ENCODE peak calls at places on chromosomes 12 and 14, in ten cellular contexts. One of them, this sample, is unnamed.

GRCh38 chr14:74302160-74302628 is 540 bp downstream of the ABCD4 start:
- DNase-seq in lower leg skin: no peak
- DNase-seq in astrocyte: peak
- DNase-seq in AG09309: no peak
- DNase-seq in CD8-positive, alpha-beta T cell: peak
- DNase-seq in left lung: no peak
- DNase-seq in HCT116: no peak
- DNase-seq in HepG2: peak
- DNase-seq in fibroblast of lung: peak
- DNase-seq in uterus: no peak
- DNase-seq in this sample: peak

GRCh38 chr12:65828711-65829339 is 4.5 kb downstream of the HMGA2 start:
- DNase-seq in lower leg skin: no peak
- DNase-seq in astrocyte: no peak
- DNase-seq in AG09309: no peak
- DNase-seq in CD8-positive, alpha-beta T cell: no peak
- DNase-seq in left lung: no peak
- DNase-seq in HCT116: no peak
- DNase-seq in HepG2: no peak
- DNase-seq in fibroblast of lung: peak
- DNase-seq in uterus: no peak
- DNase-seq in this sample: no peak

GRCh38 chr14:34256223-34256622 is 205.8 kb downstream of the SPTSSA start:
- DNase-seq in lower leg skin: no peak
- DNase-seq in astrocyte: no peak
- DNase-seq in AG09309: no peak
- DNase-seq in CD8-positive, alpha-beta T cell: no peak
- DNase-seq in left lung: no peak
- DNase-seq in HCT116: no peak
- DNase-seq in HepG2: no peak
- DNase-seq in fibroblast of lung: no peak
- DNase-seq in uterus: no peak
- DNase-seq in this sample: no peak

GRCh38 chr12:64461634-64462414 is 9.9 kb downstream of the TBK1 start:
- DNase-seq in lower leg skin: no peak
- DNase-seq in astrocyte: peak
- DNase-seq in AG09309: peak
- DNase-seq in CD8-positive, alpha-beta T cell: no peak
- DNase-seq in left lung: no peak
- DNase-seq in HCT116: no peak
- DNase-seq in HepG2: peak
- DNase-seq in fibroblast of lung: peak
- DNase-seq in uterus: no peak
- DNase-seq in this sample: peak

GRCh38 chr12:33876618-33877017 is 145.7 kb upstream of the ALG10 start:
- DNase-seq in lower leg skin: no peak
- DNase-seq in astrocyte: no peak
- DNase-seq in AG09309: no peak
- DNase-seq in CD8-positive, alpha-beta T cell: no peak
- DNase-seq in left lung: no peak
- DNase-seq in HCT116: no peak
- DNase-seq in HepG2: no peak
- DNase-seq in fibroblast of lung: no peak
- DNase-seq in uterus: no peak
- DNase-seq in this sample: no peak

GRCh38 chr14:23071244-23071974 is 14.1 kb upstream of the CDH24 start:
- DNase-seq in lower leg skin: peak
- DNase-seq in astrocyte: peak
- DNase-seq in AG09309: peak
- DNase-seq in CD8-positive, alpha-beta T cell: peak
- DNase-seq in left lung: peak
- DNase-seq in HCT116: no peak
- DNase-seq in HepG2: peak
- DNase-seq in fibroblast of lung: peak
- DNase-seq in uterus: peak
- DNase-seq in this sample: peak

GRCh38 chr14:22303589-22304195 is 285.3 kb downstream of the DAD1 start:
- DNase-seq in lower leg skin: no peak
- DNase-seq in astrocyte: no peak
- DNase-seq in AG09309: no peak
- DNase-seq in CD8-positive, alpha-beta T cell: no peak
- DNase-seq in left lung: no peak
- DNase-seq in HCT116: no peak
- DNase-seq in HepG2: no peak
- DNase-seq in fibroblast of lung: peak
- DNase-seq in uterus: no peak
- DNase-seq in this sample: no peak

GRCh38 chr14:22822017-22822618 is 6.9 kb upstream of the SLC7A7 start:
- DNase-seq in lower leg skin: peak
- DNase-seq in astrocyte: no peak
- DNase-seq in AG09309: no peak
- DNase-seq in CD8-positive, alpha-beta T cell: no peak
- DNase-seq in left lung: peak
- DNase-seq in HCT116: no peak
- DNase-seq in HepG2: no peak
- DNase-seq in fibroblast of lung: no peak
- DNase-seq in uterus: peak
- DNase-seq in this sample: no peak

GRCh38 chr12:54166543-54167499 is 22.0 kb downstream of the SMUG1 start:
- DNase-seq in lower leg skin: no peak
- DNase-seq in astrocyte: no peak
- DNase-seq in AG09309: no peak
- DNase-seq in CD8-positive, alpha-beta T cell: no peak
- DNase-seq in left lung: no peak
- DNase-seq in HCT116: no peak
- DNase-seq in HepG2: no peak
- DNase-seq in fibroblast of lung: no peak
- DNase-seq in uterus: no peak
- DNase-seq in this sample: no peak

GRCh38 chr12:109462868-109463692 is 14.0 kb downstream of the KCTD10 start:
- DNase-seq in lower leg skin: peak
- DNase-seq in astrocyte: peak
- DNase-seq in AG09309: peak
- DNase-seq in CD8-positive, alpha-beta T cell: no peak
- DNase-seq in left lung: no peak
- DNase-seq in HCT116: peak
- DNase-seq in HepG2: peak
- DNase-seq in fibroblast of lung: peak
- DNase-seq in uterus: peak
- DNase-seq in this sample: peak

GRCh38 chr12:51076235-51076930 is 7.0 kb downstream of the CSRNP2 start:
- DNase-seq in lower leg skin: no peak
- DNase-seq in astrocyte: no peak
- DNase-seq in AG09309: no peak
- DNase-seq in CD8-positive, alpha-beta T cell: no peak
- DNase-seq in left lung: no peak
- DNase-seq in HCT116: no peak
- DNase-seq in HepG2: no peak
- DNase-seq in fibroblast of lung: no peak
- DNase-seq in uterus: no peak
- DNase-seq in this sample: no peak

DNA sequence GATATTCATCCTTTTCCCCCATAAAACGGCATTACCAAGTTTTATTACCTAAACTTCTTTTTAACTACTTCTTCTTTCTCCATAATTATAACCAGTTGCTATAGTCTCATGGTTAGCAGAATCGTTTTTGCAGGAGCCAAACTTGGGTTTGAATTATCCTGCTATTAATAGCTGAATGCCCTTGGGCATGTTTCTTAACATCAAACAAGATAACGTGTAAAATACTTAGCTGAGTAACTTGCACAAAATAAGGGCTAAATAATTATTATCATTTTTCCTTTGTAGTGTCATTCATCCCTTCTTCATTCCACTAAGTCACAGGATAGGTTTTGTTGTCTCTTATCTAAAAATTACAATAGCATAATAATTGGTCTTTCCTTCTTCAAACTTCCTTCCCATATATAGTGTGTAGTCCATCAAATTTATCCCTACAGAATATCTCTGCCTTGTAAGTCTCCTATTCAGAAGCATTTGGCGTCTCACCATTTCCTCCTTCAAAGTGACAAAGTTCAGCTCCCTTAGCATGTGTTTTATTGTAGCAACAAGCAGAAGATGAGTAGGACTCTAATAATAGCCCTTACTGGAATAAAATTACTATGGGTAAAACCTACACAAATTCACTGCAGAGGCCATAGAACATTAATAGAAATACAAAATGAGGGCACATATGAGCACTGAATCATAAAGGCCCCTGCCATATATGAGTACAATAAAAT is 63.8 kb downstream of the FAR2 start:
- DNase-seq in lower leg skin: no peak
- DNase-seq in astrocyte: no peak
- DNase-seq in AG09309: no peak
- DNase-seq in CD8-positive, alpha-beta T cell: no peak
- DNase-seq in left lung: no peak
- DNase-seq in HCT116: no peak
- DNase-seq in HepG2: no peak
- DNase-seq in fibroblast of lung: no peak
- DNase-seq in uterus: no peak
- DNase-seq in this sample: no peak
- H3K4me3 ChIP-seq in lower leg skin: no peak
- H3K4me3 ChIP-seq in astrocyte: no peak
- H3K4me3 ChIP-seq in AG09309: no peak
- H3K4me3 ChIP-seq in CD8-positive, alpha-beta T cell: no peak
- H3K4me3 ChIP-seq in left lung: no peak
- H3K4me3 ChIP-seq in HCT116: no peak
- H3K4me3 ChIP-seq in HepG2: no peak
- H3K4me3 ChIP-seq in fibroblast of lung: no peak
- H3K4me3 ChIP-seq in uterus: no peak
- H3K4me3 ChIP-seq in this sample: no peak

GRCh38 chr12:120856980-120857379 is 47.2 kb downstream of the SPPL3 start:
- DNase-seq in lower leg skin: no peak
- DNase-seq in astrocyte: no peak
- DNase-seq in AG09309: no peak
- DNase-seq in CD8-positive, alpha-beta T cell: no peak
- DNase-seq in left lung: no peak
- DNase-seq in HCT116: peak
- DNase-seq in HepG2: no peak
- DNase-seq in fibroblast of lung: no peak
- DNase-seq in uterus: no peak
- DNase-seq in this sample: no peak
- TF ChIP-seq CTCF in lower leg skin: no peak
- TF ChIP-seq CTCF in astrocyte: no peak
- TF ChIP-seq CTCF in AG09309: peak
- TF ChIP-seq CTCF in CD8-positive, alpha-beta T cell: no peak
- TF ChIP-seq CTCF in left lung: no peak
- TF ChIP-seq CTCF in HCT116: peak
- TF ChIP-seq CTCF in HepG2: peak
- TF ChIP-seq CTCF in fibroblast of lung: peak
- TF ChIP-seq CTCF in uterus: no peak
- TF ChIP-seq CTCF in this sample: no peak

DNA sequence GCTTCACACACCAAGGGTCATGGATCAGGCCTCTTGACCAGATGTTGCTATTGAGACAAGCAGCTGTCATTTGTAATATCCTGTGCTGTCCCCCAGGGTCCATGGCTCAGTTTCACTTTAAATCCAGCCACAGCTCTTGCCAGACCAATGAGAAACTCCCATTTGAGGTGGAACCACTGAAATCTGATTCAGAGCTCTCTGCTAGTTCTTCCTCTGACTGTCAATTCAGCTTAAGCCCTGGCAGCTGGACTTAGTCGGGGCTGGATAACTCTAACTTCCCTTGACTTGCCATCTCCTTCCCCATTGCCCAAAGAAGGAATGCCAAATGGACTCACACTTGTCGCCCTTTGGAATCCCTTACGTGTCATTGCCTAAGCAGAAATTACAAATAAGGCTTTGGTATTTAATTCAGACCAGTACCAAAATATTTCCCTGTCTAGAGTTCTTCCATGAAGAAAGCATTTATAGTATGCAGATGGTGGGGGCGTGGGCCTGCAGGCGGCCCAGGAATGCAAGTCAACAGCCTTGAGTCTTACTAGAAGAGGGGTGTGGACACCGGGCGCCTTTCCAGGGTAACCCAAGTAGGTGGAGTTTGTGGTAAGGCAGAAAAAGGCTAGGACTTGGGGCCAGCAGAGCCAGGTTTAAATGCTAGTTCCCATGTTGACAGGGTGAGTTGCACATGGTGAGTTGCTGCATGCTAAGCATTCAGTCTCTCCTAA is 96.9 kb upstream of the TMPO start:
- DNase-seq in lower leg skin: peak
- DNase-seq in astrocyte: peak
- DNase-seq in AG09309: peak
- DNase-seq in CD8-positive, alpha-beta T cell: no peak
- DNase-seq in left lung: peak
- DNase-seq in HCT116: no peak
- DNase-seq in HepG2: no peak
- DNase-seq in fibroblast of lung: peak
- DNase-seq in uterus: peak
- DNase-seq in this sample: peak
- H3K4me3 ChIP-seq in lower leg skin: no peak
- H3K4me3 ChIP-seq in astrocyte: peak
- H3K4me3 ChIP-seq in AG09309: peak
- H3K4me3 ChIP-seq in CD8-positive, alpha-beta T cell: no peak
- H3K4me3 ChIP-seq in left lung: no peak
- H3K4me3 ChIP-seq in HCT116: peak
- H3K4me3 ChIP-seq in HepG2: no peak
- H3K4me3 ChIP-seq in fibroblast of lung: peak
- H3K4me3 ChIP-seq in uterus: no peak
- H3K4me3 ChIP-seq in this sample: no peak

GRCh38 chr12:131979606-131980005 is 29.9 kb downstream of the EP400 start:
- DNase-seq in lower leg skin: peak
- DNase-seq in astrocyte: no peak
- DNase-seq in AG09309: no peak
- DNase-seq in CD8-positive, alpha-beta T cell: no peak
- DNase-seq in left lung: no peak
- DNase-seq in HCT116: no peak
- DNase-seq in HepG2: no peak
- DNase-seq in fibroblast of lung: no peak
- DNase-seq in uterus: no peak
- DNase-seq in this sample: no peak

GRCh38 chr12:131981388-131981787 is 31.6 kb downstream of the EP400 start:
- DNase-seq in lower leg skin: peak
- DNase-seq in astrocyte: no peak
- DNase-seq in AG09309: no peak
- DNase-seq in CD8-positive, alpha-beta T cell: no peak
- DNase-seq in left lung: no peak
- DNase-seq in HCT116: no peak
- DNase-seq in HepG2: no peak
- DNase-seq in fibroblast of lung: no peak
- DNase-seq in uterus: no peak
- DNase-seq in this sample: no peak

GRCh38 chr12:131983026-131983425 is 33.3 kb downstream of the EP400 start:
- DNase-seq in lower leg skin: peak
- DNase-seq in astrocyte: no peak
- DNase-seq in AG09309: no peak
- DNase-seq in CD8-positive, alpha-beta T cell: no peak
- DNase-seq in left lung: no peak
- DNase-seq in HCT116: no peak
- DNase-seq in HepG2: no peak
- DNase-seq in fibroblast of lung: no peak
- DNase-seq in uterus: no peak
- DNase-seq in this sample: no peak

GRCh38 chr12:131982041-131982440 is 32.3 kb downstream of the EP400 start:
- DNase-seq in lower leg skin: peak
- DNase-seq in astrocyte: no peak
- DNase-seq in AG09309: no peak
- DNase-seq in CD8-positive, alpha-beta T cell: no peak
- DNase-seq in left lung: no peak
- DNase-seq in HCT116: no peak
- DNase-seq in HepG2: no peak
- DNase-seq in fibroblast of lung: no peak
- DNase-seq in uterus: no peak
- DNase-seq in this sample: no peak

GRCh38 chr12:131980263-131980662 is 30.5 kb downstream of the EP400 start:
- DNase-seq in lower leg skin: no peak
- DNase-seq in astrocyte: no peak
- DNase-seq in AG09309: no peak
- DNase-seq in CD8-positive, alpha-beta T cell: no peak
- DNase-seq in left lung: no peak
- DNase-seq in HCT116: no peak
- DNase-seq in HepG2: no peak
- DNase-seq in fibroblast of lung: peak
- DNase-seq in uterus: no peak
- DNase-seq in this sample: no peak
- TF ChIP-seq CTCF in lower leg skin: no peak
- TF ChIP-seq CTCF in astrocyte: no peak
- TF ChIP-seq CTCF in AG09309: peak
- TF ChIP-seq CTCF in CD8-positive, alpha-beta T cell: no peak
- TF ChIP-seq CTCF in left lung: no peak
- TF ChIP-seq CTCF in HCT116: no peak
- TF ChIP-seq CTCF in HepG2: peak
- TF ChIP-seq CTCF in fibroblast of lung: no peak
- TF ChIP-seq CTCF in uterus: no peak
- TF ChIP-seq CTCF in this sample: no peak

This sample was measured in kidney epithelial cell.